ENCODE peak calls at places on chromosomes 16 and 17, in six cellular contexts. U is AG10803, T is WTC11, R is uterus, L is endothelial cell of umbilical vein, W is BE2C. Q is an unnamed sample.

GRCh38 chr16:22300427-22301071 is 3.3 kb downstream of the POLR3E start:
- DNase-seq in R (no peak), L (peak; percentile 52), U (peak; percentile 78), W (peak; percentile 76), T (peak; percentile 57), Q (peak; percentile 68)

GRCh38 chr17:42554250-42555121 is 1.8 kb downstream of the HSD17B1 start:
- DNase-seq in T (peak; percentile 93), W (peak; percentile 94), L (peak; percentile 89), R (peak; percentile 88), U (peak; percentile 63), Q (peak; percentile 64)

GRCh38 chr16:58219432-58219831 is 21.5 kb upstream of the CSNK2A2 start:
- DNase-seq in R (no peak), T (no peak), L (no peak), U (no peak), W (no peak), Q (no peak)

GRCh38 chr16:30430428-30430970 is 669 bp upstream of the DCTPP1 start:
- DNase-seq in L (no peak), R (peak; percentile 33), T (peak; percentile 60), U (no peak), W (peak; percentile 53), Q (peak; percentile 20)

GRCh38 chr17:7835818-7836595 is 2.0 kb downstream of the KDM6B start:
- DNase-seq in L (peak; percentile 60), W (peak; percentile 68), T (peak; percentile 80), U (peak; percentile 70), R (peak; percentile 79), Q (peak; percentile 49)

GRCh38 chr16:89599451-89599858 is 14.0 kb upstream of the DPEP1 start:
- DNase-seq in T (peak; percentile 87), L (no peak), W (peak; percentile 70), R (no peak), U (no peak), Q (peak; percentile 22)

GRCh38 chr17:27986805-27987684 is 55.4 kb upstream of the NLK start:
- DNase-seq in U (no peak), L (peak; percentile 84), W (no peak), R (no peak), T (no peak), Q (no peak)

GRCh38 chr16:83853834-83854233 is 45.1 kb upstream of the MLYCD start:
- DNase-seq in W (no peak), R (no peak), U (no peak), L (no peak), T (no peak), Q (no peak)

GRCh38 chr17:73300392-73300791 is 11.4 kb downstream of the CDC42EP4 start:
- DNase-seq in R (no peak), L (no peak), W (no peak), U (no peak), T (no peak), Q (no peak)

GRCh38 chr17:48012151-48012520 is 25.5 kb downstream of the COPZ2 start:
- DNase-seq in T (peak; percentile 75), W (peak; percentile 98), L (peak; percentile 14), U (peak; percentile 30), R (no peak), Q (no peak)

GRCh38 chr17:3710951-3711383 is 12.7 kb upstream of the HASPIN start:
- DNase-seq in T (no peak), L (peak; percentile 64), W (no peak), U (peak; percentile 30), R (no peak), Q (peak; percentile 64)

GRCh38 chr17:50686494-50687199 is 21.1 kb downstream of the ANKRD40 start:
- DNase-seq in T (no peak), R (peak; percentile 88), U (peak; percentile 93), L (peak; percentile 28), W (peak; percentile 15), Q (peak; percentile 80)

GRCh38 chr17:43755389-43755875 is 3.2 kb downstream of the SOST start:
- DNase-seq in R (no peak), W (no peak), U (no peak), T (peak; percentile 78), L (no peak), Q (no peak)

GRCh38 chr17:10471853-10472252 is 2.5 kb upstream of the MYH4 start:
- DNase-seq in L (no peak), U (peak; percentile 23), R (no peak), T (no peak), W (no peak), Q (peak; percentile 75)

GRCh38 chr16:17566075-17566474 is 95.3 kb upstream of the XYLT1 start:
- DNase-seq in R (no peak), T (no peak), U (no peak), W (no peak), L (no peak), Q (no peak)

GRCh38 chr17:33200587-33200986 is 92.5 kb downstream of the ASIC2 start:
- DNase-seq in L (no peak), U (no peak), R (no peak), T (peak; percentile 17), W (no peak), Q (peak; percentile 23)

GRCh38 chr17:45319239-45319703 is 2.5 kb upstream of the MAP3K14 start:
- DNase-seq in U (no peak), L (no peak), W (no peak), R (no peak), T (no peak), Q (peak; percentile 88)

GRCh38 chr17:6796887-6797490 is 21.0 kb downstream of the FBXO39 start:
- DNase-seq in U (peak; percentile 54), T (no peak), L (no peak), W (no peak), R (no peak), Q (peak; percentile 78)

GRCh38 chr17:80252871-80253270 is 7.8 kb upstream of the RNF213 start:
- DNase-seq in R (no peak), W (peak; percentile 85), T (peak; percentile 81), L (no peak), U (no peak), Q (no peak)

GRCh38 chr16:86542756-86543750 is 12.0 kb downstream of the MTHFSD start:
- DNase-seq in R (no peak), U (no peak), T (no peak), L (no peak), W (no peak), Q (no peak)

GRCh38 chr16:48318630-48319029 is 66.6 kb downstream of the SIAH1 start:
- DNase-seq in W (no peak), R (no peak), L (peak; percentile 86), U (peak; percentile 69), T (peak; percentile 18), Q (peak; percentile 44)

GRCh38 chr16:82658796-82659195 is 32.0 kb downstream of the CDH13 start:
- DNase-seq in L (no peak), T (no peak), W (no peak), U (no peak), R (no peak), Q (no peak)

GRCh38 chr17:46974086-46974485 is 5.0 kb downstream of the RPRML start:
- DNase-seq in R (no peak), T (no peak), W (no peak), U (no peak), L (no peak), Q (no peak)

GRCh38 chr16:23026777-23027362 is 122.4 kb downstream of the USP31 start:
- DNase-seq in W (no peak), R (no peak), U (peak; percentile 11), T (peak; percentile 58), L (peak; percentile 25), Q (peak; percentile 18)

GRCh38 chr16:25270577-25270976 is 12.9 kb upstream of the ZKSCAN2 start:
- DNase-seq in U (peak; percentile 56), L (no peak), T (no peak), R (no peak), W (no peak), Q (no peak)

GRCh38 chr17:41773190-41773588 is 13.3 kb downstream of the JUP start:
- DNase-seq in L (peak; percentile 91), W (peak; percentile 81), U (peak; percentile 59), T (peak; percentile 41), R (peak; percentile 73), Q (peak; percentile 86)

GRCh38 chr16:63629272-63629671 is 1492.6 kb downstream of the CDH11 start:
- DNase-seq in U (no peak), R (no peak), T (no peak), L (no peak), W (no peak), Q (no peak)

GRCh38 chr16:82660966-82661365 is 34.2 kb downstream of the CDH13 start:
- DNase-seq in U (no peak), W (no peak), T (no peak), R (no peak), L (no peak), Q (no peak)

GRCh38 chr17:6094926-6095325 is 24.7 kb downstream of the WSCD1 start:
- DNase-seq in R (no peak), T (no peak), L (no peak), U (no peak), W (no peak), Q (no peak)

GRCh38 chr17:67056746-67057490 is 12.6 kb downstream of the CACNG1 start:
- DNase-seq in W (no peak), T (no peak), L (no peak), R (no peak), U (no peak), Q (no peak)

GRCh38 chr16:4032768-4033167 is 83.5 kb downstream of the ADCY9 start:
- DNase-seq in U (peak; percentile 53), L (peak; percentile 48), T (no peak), R (no peak), W (no peak), Q (no peak)

GRCh38 chr17:78314683-78315354 is 45.1 kb downstream of the SOCS3 start:
- DNase-seq in T (no peak), R (no peak), L (no peak), W (no peak), U (no peak), Q (peak; percentile 41)
- TF ChIP-seq CTCF in T (no peak), R (no peak), L (peak; percentile 10), W (peak; percentile 21), U (no peak), Q (peak; percentile 2)

GRCh38 chr17:18194804-18195203 is 11.2 kb downstream of the ALKBH5 start:
- DNase-seq in R (no peak), L (no peak), U (no peak), T (no peak), W (no peak), Q (no peak)

GRCh38 chr17:18190629-18191028 is 7.0 kb downstream of the ALKBH5 start:
- DNase-seq in W (no peak), U (no peak), L (no peak), T (no peak), R (no peak), Q (peak; percentile 23)

GRCh38 chr17:18191071-18191667 is 7.5 kb downstream of the ALKBH5 start:
- DNase-seq in R (no peak), U (no peak), W (no peak), T (no peak), L (peak; percentile 77), Q (peak; percentile 24)

GRCh38 chr17:18194394-18194793 is 10.8 kb downstream of the ALKBH5 start:
- DNase-seq in W (no peak), L (no peak), R (no peak), U (no peak), T (no peak), Q (no peak)

GRCh38 chr17:18191967-18192366 is 8.3 kb downstream of the ALKBH5 start:
- DNase-seq in W (peak; percentile 24), R (no peak), U (no peak), L (no peak), T (peak; percentile 38), Q (peak; percentile 10)
- TF ChIP-seq CTCF in W (peak; percentile 23), R (no peak), U (peak; percentile 42), L (peak; percentile 27), T (no peak), Q (peak; percentile 44)

GRCh38 chr17:81295678-81296381 is 723 bp upstream of the SLC38A10 start:
- DNase-seq in R (no peak), L (peak; percentile 50), W (no peak), T (peak; percentile 57), U (peak; percentile 47), Q (peak; percentile 39)
- TF ChIP-seq CTCF in R (peak; percentile 30), L (peak; percentile 49), W (peak; percentile 40), T (no peak), U (peak; percentile 42), Q (peak; percentile 42)

GRCh38 chr17:77476920-77477805 is 336.4 kb downstream of the SEC14L1 start:
- DNase-seq in T (no peak), U (peak; percentile 99), W (peak; percentile 93), L (peak; percentile 30), R (peak; percentile 84), Q (peak; percentile 99)
- TF ChIP-seq CTCF in T (no peak), U (peak; percentile 32), W (no peak), L (no peak), R (no peak), Q (no peak)

Q was measured in fibroblast of mammary gland.